ENCODE peak calls at places on chromosomes 2 and 18, in six cellular contexts. T is activated naive CD4-positive, alpha-beta T cell; M is GM23248; F is stimulated activated naive CD8-positive, alpha-beta T cell treated with anti-CD3 and anti-CD28 coated beads, Interleukin-15, amount 100 ng/mL, for 72 hours; N is NCI-H2029; E is HT-29. P is an unnamed sample.
A peak's percentile ranks its signal among the peaks of the same experiment; 100 is the strongest.

GRCh38 chr18:61743775-61744531 is 148.9 kb downstream of the RNF152 start:
- DNase-seq in F (no peak), N (no peak), T (no peak), M (peak; percentile 79), E (no peak), P (no peak)

GRCh38 chr2:132038179-132038882 is 123.4 kb downstream of the ANKRD30BL start:
- DNase-seq in N (no peak), T (no peak), E (no peak), F (no peak), M (peak; percentile 27), P (no peak)

GRCh38 chr2:19104503-19104902 is 253.9 kb downstream of the OSR1 start:
- DNase-seq in T (no peak), E (peak; percentile 59), F (no peak), M (no peak), N (no peak), P (no peak)

GRCh38 chr2:9655441-9656269 is 24.9 kb upstream of the YWHAQ start:
- DNase-seq in T (no peak), M (peak; percentile 96), F (peak; percentile 40), E (no peak), N (no peak), P (peak; percentile 93)

GRCh38 chr2:50346586-50347351 is 685.2 kb downstream of the NRXN1 start:
- DNase-seq in N (no peak), E (no peak), F (no peak), T (no peak), M (no peak), P (no peak)

GRCh38 chr2:160221391-160222276 is 21.6 kb upstream of the ITGB6 start:
- DNase-seq in M (peak; percentile 89), F (no peak), N (peak; percentile 68), T (no peak), E (peak; percentile 93), P (peak; percentile 88)

GRCh38 chr2:61853086-61853847 is 593 bp downstream of the FAM161A start:
- DNase-seq in T (no peak), N (peak; percentile 11), M (peak; percentile 80), E (peak; percentile 38), F (no peak), P (peak; percentile 58)

GRCh38 chr2:173652731-173653426 is 298.2 kb downstream of the CDCA7 start:
- DNase-seq in M (peak; percentile 96), T (no peak), N (no peak), E (peak; percentile 56), F (no peak), P (peak; percentile 98)

GRCh38 chr2:75964646-75965045 is 253.9 kb upstream of the GCFC2 start:
- DNase-seq in E (no peak), N (no peak), M (no peak), T (no peak), F (no peak), P (no peak)

GRCh38 chr2:177353084-177353483 is 39.5 kb upstream of the AGPS start:
- DNase-seq in E (no peak), N (no peak), F (no peak), T (no peak), M (peak; percentile 43), P (no peak)

GRCh38 chr2:163735692-163736432 is at the start of gene FIGN:
- DNase-seq in T (no peak), M (peak; percentile 91), F (no peak), E (no peak), N (peak; percentile 4), P (peak; percentile 84)

GRCh38 chr2:101777337-101777736 is 79.8 kb downstream of the MAP4K4 start:
- DNase-seq in F (no peak), T (no peak), M (no peak), E (no peak), N (no peak), P (no peak)

GRCh38 chr2:241901018-241901380 is 31.5 kb downstream of the RTP5 start:
- DNase-seq in T (no peak), F (peak; percentile 5), E (no peak), N (no peak), M (no peak), P (no peak)

GRCh38 chr18:24499814-24500601 is 39.6 kb downstream of the HRH4 start:
- DNase-seq in F (no peak), M (peak; percentile 89), T (no peak), N (no peak), E (no peak), P (peak; percentile 11)

GRCh38 chr2:169158874-169159273 is 89.5 kb downstream of the DHRS9 start:
- DNase-seq in F (no peak), E (no peak), M (no peak), T (no peak), N (no peak), P (no peak)

GRCh38 chr2:32678825-32679224 is 51.0 kb downstream of the TTC27 start:
- DNase-seq in M (peak; percentile 33), N (no peak), T (no peak), E (no peak), F (no peak), P (peak; percentile 31)

GRCh38 chr2:64770781-64771334 is 117.1 kb upstream of the SERTAD2 start:
- DNase-seq in N (peak; percentile 33), T (no peak), F (no peak), E (no peak), M (peak; percentile 97), P (peak; percentile 94)

GRCh38 chr2:233434666-233435375 is 80.5 kb downstream of the DGKD start:
- DNase-seq in M (no peak), F (no peak), N (no peak), E (no peak), T (no peak), P (no peak)

GRCh38 chr2:70935468-70936164 is at the start of gene ATP6V1B1:
- DNase-seq in M (no peak), F (no peak), T (no peak), N (peak; percentile 70), E (peak; percentile 71), P (no peak)

GRCh38 chr2:98412751-98413445 is 31.8 kb upstream of the INPP4A start:
- DNase-seq in E (peak; percentile 89), T (peak; percentile 12), N (peak; percentile 39), F (peak; percentile 58), M (peak; percentile 69), P (peak; percentile 61)

GRCh38 chr2:157172866-157173578 is 84.5 kb upstream of the GALNT5 start:
- DNase-seq in F (no peak), N (no peak), E (no peak), M (peak; percentile 46), T (no peak), P (peak; percentile 48)

GRCh38 chr2:221502270-221502973 is 69.7 kb downstream of the EPHA4 start:
- DNase-seq in M (peak; percentile 83), E (no peak), F (no peak), T (no peak), N (no peak), P (peak; percentile 76)

GRCh38 chr2:165469417-165469816 is at the start of gene CSRNP3:
- DNase-seq in F (no peak), E (peak; percentile 59), M (peak; percentile 95), N (peak; percentile 87), T (no peak), P (peak; percentile 76)

GRCh38 chr2:200810252-200810650 is 1.5 kb upstream of the BZW1 start:
- DNase-seq in N (no peak), F (no peak), T (no peak), M (peak; percentile 85), E (peak; percentile 45), P (peak; percentile 53)

GRCh38 chr2:238285653-238286082 is 2.7 kb downstream of the PER2 start:
- DNase-seq in F (no peak), T (no peak), E (peak; percentile 97), M (peak; percentile 98), N (peak; percentile 94), P (peak; percentile 97)

GRCh38 chr18:76376668-76377358 is 118.2 kb downstream of the ZNF516 start:
- DNase-seq in N (no peak), T (no peak), M (no peak), E (no peak), F (peak; percentile 81), P (no peak)

GRCh38 chr2:120893874-120894584 is 158.4 kb downstream of the GLI2 start:
- DNase-seq in T (no peak), E (no peak), N (no peak), M (no peak), F (no peak), P (no peak)

GRCh38 chr2:223944166-223944703 is 900 bp downstream of the WDFY1 start:
- DNase-seq in T (peak; percentile 21), E (peak; percentile 58), N (no peak), F (peak; percentile 28), M (peak; percentile 56), P (peak; percentile 44)

GRCh38 chr2:52919668-52920067 is 847.9 kb upstream of the CHAC2 start:
- DNase-seq in F (no peak), T (no peak), N (no peak), E (peak; percentile 45), M (no peak), P (no peak)

GRCh38 chr18:52340466-52341378 is 725 bp downstream of the DCC start:
- DNase-seq in T (no peak), N (no peak), E (no peak), F (no peak), M (no peak), P (no peak)

GRCh38 chr2:23273786-23274185 is 111.2 kb upstream of the KLHL29 start:
- DNase-seq in F (no peak), T (no peak), N (no peak), E (no peak), M (peak; percentile 41), P (no peak)

GRCh38 chr2:8511868-8512612 is 169.8 kb upstream of the ID2 start:
- DNase-seq in M (peak; percentile 89), T (no peak), E (no peak), N (no peak), F (no peak), P (peak; percentile 44)

P was measured in M059J.